ENCODE peak calls at places on chromosomes 7 and 10, in eight cellular contexts. W is ELR, M is GM12865, F is fibroblast of villous mesenchyme, B is gastrocnemius medialis, Z is T-helper 1 cell, E is left cardiac atrium, R is activated T-helper 1 cell treated with Interleukin-2 at 50 U/mL for 16 hours. X is an unnamed sample.

GRCh38 chr7:132857703-132858102 is 224.2 kb downstream of the CHCHD3 start:
- DNase-seq in Z (no peak), R (no peak), F (no peak), W (no peak), B (no peak), M (no peak), E (no peak), X (no peak)

GRCh38 chr7:42350801-42351200 is 113.8 kb upstream of the GLI3 start:
- DNase-seq in M (no peak), F (no peak), R (no peak), E (no peak), B (no peak), Z (no peak), W (peak; percentile 4), X (no peak)

GRCh38 chr7:64574481-64575159 is 11.7 kb upstream of the ZNF680 start:
- DNase-seq in Z (no peak), B (no peak), F (peak; percentile 42), R (no peak), E (peak; percentile 80), W (no peak), M (no peak), X (no peak)

GRCh38 chr10:43105119-43105792 is 28.4 kb downstream of the RET start:
- DNase-seq in E (peak; percentile 81), R (peak; percentile 60), Z (peak; percentile 68), F (peak; percentile 76), M (peak; percentile 69), W (peak; percentile 84), B (peak; percentile 31), X (peak; percentile 47)

GRCh38 chr7:112996472-112996871 is 90.2 kb downstream of the GPR85 start:
- DNase-seq in E (no peak), W (no peak), Z (no peak), F (no peak), M (no peak), B (no peak), R (no peak), X (no peak)

GRCh38 chr7:127251048-127251451 is 1.7 kb downstream of the GRM8 start:
- DNase-seq in Z (no peak), E (no peak), F (no peak), R (no peak), M (no peak), W (no peak), B (no peak), X (no peak)

GRCh38 chr10:36019749-36020148 is 377.7 kb upstream of the FZD8 start:
- DNase-seq in Z (no peak), W (no peak), M (no peak), B (no peak), R (no peak), F (no peak), E (no peak), X (no peak)

GRCh38 chr10:127344346-127344745 is 148.0 kb upstream of the INSYN2A start:
- DNase-seq in R (no peak), W (no peak), B (no peak), E (no peak), F (peak; percentile 5), M (no peak), Z (no peak), X (peak; percentile 18)

GRCh38 chr7:12703881-12704280 is 16.4 kb downstream of the ARL4A start:
- DNase-seq in R (no peak), W (no peak), Z (no peak), M (no peak), F (peak; percentile 60), B (no peak), E (no peak), X (no peak)

GRCh38 chr10:17005621-17006566 is 123.7 kb downstream of the CUBN start:
- DNase-seq in Z (no peak), R (no peak), E (no peak), M (no peak), B (no peak), F (no peak), W (peak; percentile 66), X (no peak)

GRCh38 chr10:14723052-14723689 is 51.5 kb downstream of the FAM107B start:
- DNase-seq in F (no peak), E (no peak), B (no peak), M (no peak), Z (peak; percentile 3), R (peak; percentile 5), W (no peak), X (no peak)

GRCh38 chr7:117227091-117227490 is 95.8 kb downstream of the WNT2 start:
- DNase-seq in M (no peak), W (no peak), E (peak; percentile 28), B (no peak), R (no peak), Z (no peak), F (peak; percentile 84), X (no peak)

GRCh38 chr10:29895436-29895835 is 163.9 kb downstream of the JCAD start:
- DNase-seq in W (peak; percentile 58), Z (no peak), F (peak; percentile 84), R (no peak), M (no peak), B (peak; percentile 22), E (peak; percentile 87), X (peak; percentile 61)

GRCh38 chr10:79285315-79286185 is 61.7 kb upstream of the PPIF start:
- DNase-seq in F (no peak), E (no peak), M (peak; percentile 94), R (no peak), Z (no peak), B (no peak), W (no peak), X (no peak)

GRCh38 chr7:11760372-11760771 is 71.6 kb downstream of the THSD7A start:
- DNase-seq in E (no peak), Z (no peak), M (no peak), B (no peak), F (peak; percentile 6), W (no peak), R (no peak), X (no peak)

GRCh38 chr10:73907841-73908517 is 3.0 kb upstream of the PLAU start:
- DNase-seq in F (peak; percentile 93), Z (no peak), W (peak; percentile 70), B (no peak), M (no peak), R (no peak), E (peak; percentile 62), X (peak; percentile 71)

GRCh38 chr10:120076966-120077706 is 184.6 kb downstream of the SEC23IP start:
- DNase-seq in W (no peak), F (no peak), M (no peak), Z (no peak), R (no peak), B (no peak), E (no peak), X (no peak)

GRCh38 chr7:72064916-72065315 is 347.2 kb downstream of the CALN1 start:
- DNase-seq in M (no peak), W (no peak), Z (no peak), F (no peak), E (no peak), B (no peak), R (no peak), X (no peak)

GRCh38 chr7:44814956-44815355 is 18.5 kb downstream of the PPIA start:
- DNase-seq in R (no peak), E (no peak), W (peak; percentile 32), B (no peak), Z (no peak), F (peak; percentile 19), M (no peak), X (no peak)

GRCh38 chr10:50653142-50653541 is 29.4 kb upstream of the SGMS1 start:
- DNase-seq in W (peak; percentile 49), Z (no peak), M (peak; percentile 44), E (no peak), F (peak; percentile 58), R (no peak), B (no peak), X (no peak)

GRCh38 chr10:114389429-114389828 is 14.9 kb downstream of the AFAP1L2 start:
- DNase-seq in E (peak; percentile 73), B (no peak), R (no peak), M (no peak), Z (no peak), F (peak; percentile 78), W (peak; percentile 83), X (no peak)

GRCh38 chr10:130810856-130811255 is 500.7 kb downstream of the TCERG1L start:
- DNase-seq in E (no peak), F (no peak), R (no peak), B (no peak), W (no peak), M (no peak), Z (no peak), X (no peak)

GRCh38 chr7:116211006-116211912 is 920 bp downstream of the TES start:
- DNase-seq in B (peak; percentile 62), Z (peak; percentile 71), M (peak; percentile 89), F (peak; percentile 89), E (peak; percentile 76), R (peak; percentile 65), W (peak; percentile 91), X (peak; percentile 96)

GRCh38 chr7:16804674-16805439 is at the start of gene AGR2:
- DNase-seq in W (no peak), B (no peak), F (no peak), M (no peak), R (no peak), Z (no peak), E (no peak), X (peak; percentile 63)

GRCh38 chr7:1553513-1554210 is 2.3 kb downstream of the TMEM184A start:
- DNase-seq in R (no peak), W (no peak), E (peak; percentile 14), Z (no peak), F (no peak), M (no peak), B (no peak), X (no peak)

GRCh38 chr10:97733256-97733655 is 3.7 kb upstream of the ZFYVE27 start:
- DNase-seq in B (no peak), R (no peak), E (no peak), Z (no peak), F (no peak), M (no peak), W (no peak), X (no peak)

GRCh38 chr10:117609095-117609821 is 66.7 kb downstream of the EMX2 start:
- DNase-seq in E (peak; percentile 39), R (no peak), Z (no peak), M (peak; percentile 24), F (peak; percentile 82), B (no peak), W (peak; percentile 88), X (peak; percentile 21)

GRCh38 chr10:28459453-28460144 is 73.3 kb upstream of the WAC start:
- DNase-seq in Z (no peak), B (no peak), E (no peak), W (no peak), R (no peak), M (peak; percentile 39), F (no peak), X (no peak)

GRCh38 chr7:2601907-2602735 is 29.7 kb upstream of the TTYH3 start:
- DNase-seq in E (no peak), B (no peak), R (no peak), M (no peak), F (no peak), Z (no peak), W (no peak), X (no peak)

GRCh38 chr10:1938317-1938716 is 201.0 kb upstream of the ADARB2 start:
- DNase-seq in E (no peak), R (no peak), F (no peak), M (no peak), Z (no peak), B (no peak), W (no peak), X (no peak)

GRCh38 chr7:108424013-108424412 is 32.2 kb downstream of the NRCAM start:
- DNase-seq in R (no peak), M (no peak), W (no peak), B (no peak), E (no peak), Z (no peak), F (no peak), X (no peak)

GRCh38 chr10:33478675-33479125 is 144.2 kb upstream of the NRP1 start:
- DNase-seq in R (no peak), E (no peak), F (no peak), M (no peak), B (no peak), Z (no peak), W (no peak), X (no peak)

GRCh38 chr7:101952355-101953247 is 135.2 kb downstream of the CUX1 start:
- DNase-seq in E (no peak), M (no peak), R (no peak), Z (no peak), F (peak; percentile 93), W (peak; percentile 91), B (no peak), X (no peak)